ENCODE peak calls at places on chromosome 22, in four cellular contexts. R is aorta, M is HCT116, F is lower lobe of right lung. K is an unnamed sample.

GRCh38 chr22:25690798-25691197 is 51.2 kb upstream of the MYO18B start:
- ATAC-seq in R (no peak), F (no peak), M (no peak), K (no peak)

GRCh38 chr22:37266581-37267127 is 15.7 kb upstream of the CYTH4 start:
- ATAC-seq in M (peak; percentile 30), F (peak; percentile 38), R (no peak), K (no peak)

GRCh38 chr22:26762503-26763170 is 105.2 kb downstream of the MIAT start:
- ATAC-seq in R (no peak), F (no peak), M (no peak), K (no peak)

GRCh38 chr22:30004101-30004500 is 76.2 kb upstream of the HORMAD2 start:
- ATAC-seq in F (no peak), M (no peak), R (no peak), K (no peak)

GRCh38 chr22:11627436-11627797 is 3900.6 kb upstream of the OR11H1 start:
- ATAC-seq in R (peak; percentile 65), F (peak; percentile 58), M (no peak), K (peak; percentile 25)

GRCh38 chr22:25692392-25692791 is 49.6 kb upstream of the MYO18B start:
- ATAC-seq in M (no peak), F (no peak), R (no peak), K (no peak)

GRCh38 chr22:35315141-35315854 is 15.6 kb downstream of the TOM1 start:
- ATAC-seq in F (no peak), R (no peak), M (no peak), K (no peak)

GRCh38 chr22:20781272-20781990 is 7.5 kb downstream of the SERPIND1 start:
- ATAC-seq in R (no peak), M (no peak), F (no peak), K (no peak)

GRCh38 chr22:18925368-18926064 is 10.6 kb downstream of the PRODH start:
- ATAC-seq in M (no peak), F (no peak), R (no peak), K (no peak)

GRCh38 chr22:24503851-24504170 is 8.7 kb downstream of the UPB1 start:
- ATAC-seq in M (no peak), R (no peak), F (no peak), K (no peak)

DNA sequence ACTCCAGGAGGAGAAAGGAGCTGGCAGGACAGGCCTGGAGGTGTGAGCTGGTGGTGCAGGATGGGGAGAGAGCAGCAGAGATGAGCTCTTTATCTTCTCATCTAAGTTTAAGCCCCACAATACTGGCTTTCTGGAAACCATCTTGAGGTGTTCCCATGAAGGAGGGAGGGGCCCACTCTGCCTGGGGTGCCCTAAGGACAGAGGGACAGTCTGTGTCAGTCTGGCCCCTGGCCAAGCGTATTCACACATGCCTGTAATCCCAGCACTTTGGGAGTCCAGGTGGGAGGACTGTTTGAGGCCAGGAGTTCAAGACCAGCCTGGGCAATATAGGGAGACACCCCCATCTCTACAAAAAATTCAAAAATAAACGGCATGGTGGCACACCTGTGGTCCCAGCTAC is 8.9 kb downstream of the SERHL2 start:
- ATAC-seq in F (no peak), R (no peak), M (no peak), K (no peak)
- H3K4me1 ChIP-seq in F (no peaks in the 10 kb centered on the region), R (no peaks in the 10 kb centered on the region), M (no peaks in the 10 kb centered on the region), K (no peaks in the 10 kb centered on the region)

DNA sequence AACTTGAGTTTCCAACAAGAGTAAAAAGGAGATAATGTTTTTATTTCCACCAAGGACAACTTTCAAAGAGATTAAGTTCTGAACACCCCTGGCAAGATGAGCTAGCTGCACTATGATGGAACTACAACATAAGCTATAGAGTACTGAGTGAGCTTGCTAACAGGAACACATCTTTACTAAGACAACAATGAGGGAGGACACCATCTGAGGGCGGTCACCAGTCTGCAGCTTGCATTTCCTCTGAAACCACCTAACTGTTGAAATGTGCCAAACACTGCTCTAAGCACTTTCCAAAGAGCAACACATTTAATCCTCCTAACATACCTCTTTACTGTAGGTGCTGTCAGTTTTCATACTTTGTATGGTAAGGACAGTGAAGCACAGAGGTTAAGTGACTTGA is 68.4 kb downstream of the TCF20 start:
- ATAC-seq in F (no peak), M (no peak), R (no peak), K (no peak)
- H3K4me1 ChIP-seq in F (no peaks in the 10 kb centered on the region), M (no peaks in the 10 kb centered on the region), R (no peaks in the 10 kb centered on the region), K (no peaks in the 10 kb centered on the region)

GRCh38 chr22:40599731-40600130 is 36.8 kb downstream of the MRTFA start:
- ATAC-seq in M (no peak), F (no peak), R (no peak), K (no peak)

GRCh38 chr22:40594346-40594745 is 42.2 kb downstream of the MRTFA start:
- ATAC-seq in F (no peak), M (no peak), R (no peak), K (no peak)

GRCh38 chr22:40595497-40596234 is 40.9 kb downstream of the MRTFA start:
- ATAC-seq in F (no peak), M (no peak), R (no peak), K (peak; percentile 55)

GRCh38 chr22:40594924-40595323 is 41.6 kb downstream of the MRTFA start:
- ATAC-seq in F (no peak), R (no peak), M (no peak), K (no peak)

GRCh38 chr22:40597541-40598453 is 38.7 kb downstream of the MRTFA start:
- ATAC-seq in R (no peak), M (no peak), F (no peak), K (no peak)
- H3K4me1 ChIP-seq in R (peaks cover 17% of the 10 kb centered on the region), M (peaks cover 52% of the 10 kb centered on the region), F (peaks cover 30% of the 10 kb centered on the region), K (peaks cover 92% of the 10 kb centered on the region)

GRCh38 chr22:45918455-45919370 is 58.2 kb downstream of the WNT7B start:
- ATAC-seq in R (no peak), F (peak; percentile 68), M (peak; percentile 85), K (no peak)

GRCh38 chr22:45916515-45916914 is 60.4 kb downstream of the WNT7B start:
- ATAC-seq in M (no peak), R (no peak), F (no peak), K (no peak)

GRCh38 chr22:45919504-45920286 is 57.3 kb downstream of the WNT7B start:
- ATAC-seq in F (peak; percentile 85), M (peak; percentile 80), R (no peak), K (no peak)

GRCh38 chr22:45917146-45917545 is 59.8 kb downstream of the WNT7B start:
- ATAC-seq in M (no peak), R (no peak), F (no peak), K (no peak)

DNA sequence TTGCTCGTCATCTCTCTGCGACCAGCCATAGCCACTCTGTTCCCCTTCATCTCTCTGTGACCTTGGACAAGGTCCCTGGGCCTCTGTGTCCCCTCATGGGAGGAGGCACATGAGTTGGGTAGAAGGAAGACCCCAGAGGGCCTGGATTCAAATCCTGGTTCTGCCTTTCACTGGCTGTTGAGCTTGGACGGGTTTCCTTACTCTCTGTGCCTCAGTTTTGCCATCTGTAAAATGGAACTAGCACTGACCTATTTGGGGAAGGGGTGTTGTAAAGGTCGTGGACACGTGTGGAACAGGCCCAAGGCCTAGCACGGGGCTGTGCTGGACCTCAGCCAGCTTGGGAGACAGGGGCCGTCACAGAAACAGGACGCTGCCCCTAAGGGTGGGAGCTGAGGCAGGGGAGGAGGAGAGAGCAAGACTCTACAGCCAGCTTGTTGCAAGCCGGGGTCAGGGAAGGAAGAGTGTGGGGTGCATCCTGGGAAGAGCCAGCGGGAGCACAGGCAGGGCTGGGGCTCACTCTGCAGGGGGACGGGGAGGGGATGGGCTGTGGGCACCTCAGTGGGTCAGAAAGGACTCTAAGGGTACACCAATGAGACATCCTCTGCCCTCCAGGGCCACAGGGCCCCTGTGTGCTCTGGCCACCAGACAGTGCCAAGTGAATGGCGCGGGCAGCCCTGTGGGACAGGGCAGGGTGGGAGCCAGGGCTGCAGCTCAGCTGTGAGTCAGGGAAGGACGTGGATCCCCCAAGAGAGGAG is 59.1 kb downstream of the WNT7B start:
- ATAC-seq in R (no peak), M (no peak), F (no peak), K (no peak)
- H3K4me1 ChIP-seq in R (no peaks in the 10 kb centered on the region), M (peaks cover 23% of the 10 kb centered on the region), F (peaks cover 19% of the 10 kb centered on the region), K (no peaks in the 10 kb centered on the region)

DNA sequence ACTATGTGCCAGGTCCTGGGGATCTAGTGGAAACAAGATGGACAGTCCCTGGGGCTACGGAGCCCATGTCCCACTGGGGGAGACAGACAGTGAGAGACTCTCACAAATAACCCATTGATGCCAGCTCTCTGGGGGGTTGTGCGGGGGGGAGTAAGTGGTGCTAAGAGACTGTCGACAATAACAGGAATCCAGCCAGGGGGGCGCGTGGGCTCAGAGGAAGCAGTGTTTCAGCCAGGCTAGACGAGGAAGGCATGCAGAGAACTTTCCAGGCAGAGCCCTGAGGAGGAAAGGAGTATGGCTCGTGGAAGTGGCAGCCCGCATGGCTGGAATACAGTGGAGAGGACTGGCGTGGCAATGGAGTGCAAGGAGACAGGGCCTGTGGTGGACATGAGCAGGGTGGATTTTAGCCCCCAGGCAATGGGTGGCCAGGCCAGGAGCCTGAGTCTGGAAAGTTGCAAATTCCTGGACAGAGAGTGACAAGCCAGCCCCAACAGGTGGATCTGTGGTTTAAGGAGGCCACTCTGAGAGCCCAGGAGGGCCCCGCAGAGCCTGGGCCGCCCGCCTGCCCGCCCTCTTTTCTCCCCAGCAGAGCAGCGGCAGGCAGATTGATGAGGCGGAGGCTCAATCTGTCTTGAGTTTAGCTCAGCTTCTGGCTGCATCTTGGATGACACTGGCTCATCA is 40.0 kb upstream of the TCF20 start:
- ATAC-seq in F (no peak), R (no peak), M (no peak), K (no peak)
- H3K4me1 ChIP-seq in F (no peaks in the 10 kb centered on the region), R (no peaks in the 10 kb centered on the region), M (peaks cover 25% of the 10 kb centered on the region), K (peaks cover 24% of the 10 kb centered on the region)

DNA sequence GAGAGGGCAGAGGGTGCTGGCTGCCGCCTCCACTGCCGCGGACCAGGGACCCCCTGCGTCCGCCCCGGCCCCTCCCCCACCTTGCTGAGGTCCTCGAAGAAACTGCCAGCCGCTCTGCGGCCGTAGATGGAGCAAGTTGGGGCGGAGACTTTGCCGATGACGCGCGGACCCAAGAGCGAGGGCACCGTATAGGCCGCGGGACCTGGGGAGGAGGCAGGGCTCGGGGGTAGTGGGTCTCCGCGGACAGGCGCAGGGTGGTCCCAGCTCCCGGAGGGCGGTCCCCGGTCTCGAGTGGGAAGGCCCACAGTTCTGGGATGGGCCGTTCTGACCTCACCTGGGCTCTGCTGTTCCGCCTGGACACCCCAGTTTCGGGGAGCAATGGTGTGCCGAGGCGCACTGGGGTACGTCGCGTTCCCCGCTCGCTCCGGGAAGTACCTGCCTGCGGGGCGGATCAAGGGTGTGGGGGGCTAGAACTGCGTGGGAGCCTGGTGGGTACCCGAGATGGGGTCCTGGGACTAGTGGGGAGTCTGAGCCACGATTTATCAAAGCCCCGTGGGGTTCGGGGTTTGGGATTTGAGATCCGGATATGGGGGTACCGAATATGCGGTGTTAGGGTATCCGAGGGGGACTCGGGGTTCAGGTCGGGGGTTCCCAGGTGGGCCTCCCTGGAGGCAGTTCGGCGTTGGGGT is 1.2 kb upstream of the TYMP start:
- ATAC-seq in F (peak; percentile 78), M (peak; percentile 59), R (peak; percentile 79), K (peak; percentile 57)
- H3K4me1 ChIP-seq in F (peaks cover 56% of the 10 kb centered on the region), M (peaks cover 11% of the 10 kb centered on the region), R (no peaks in the 10 kb centered on the region), K (peaks cover 30% of the 10 kb centered on the region)

DNA sequence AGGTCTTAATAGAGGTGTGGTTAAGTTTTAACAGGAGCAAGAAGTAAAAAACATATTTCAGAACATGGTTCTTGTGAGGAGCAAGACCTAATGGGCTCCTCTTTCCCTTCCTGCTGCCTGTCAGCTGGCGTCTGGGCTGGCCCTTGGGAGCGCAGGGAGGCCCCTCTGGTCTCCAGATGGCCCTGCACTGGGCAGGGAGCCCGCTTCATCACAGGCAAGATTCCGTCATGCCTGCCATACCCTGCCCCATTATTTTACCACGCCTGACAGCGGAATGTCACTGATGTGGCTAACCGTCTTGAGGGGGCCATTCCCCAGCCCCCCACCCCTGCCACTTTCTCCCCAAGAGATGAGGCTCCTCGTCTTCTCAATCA is 17.3 kb upstream of the EFCAB6 start:
- ATAC-seq in M (no peak), R (no peak), F (peak; percentile 23), K (no peak)
- H3K4me1 ChIP-seq in M (no peaks in the 10 kb centered on the region), R (no peaks in the 10 kb centered on the region), F (no peaks in the 10 kb centered on the region), K (peaks cover 14% of the 10 kb centered on the region)